ENCODE peak calls at places on chromosomes 13 and 19, in ten cellular contexts. S is HS-5; E is H54; I is C1 segment of cervical spinal cord; W is GM10248; D is osteocyte; O is NCI-H1092; R is fibroblast of lung; X is iris pigment epithelial cell; J is activated CD8-positive, alpha-beta memory T cell treated with anti-CD3 and anti-CD28 coated beads for 1 hour. A is an unnamed sample.

GRCh38 chr13:99353836-99354235 is 46.6 kb upstream of the GPR183 start:
- DNase-seq in S (no peak), E (no peak), I (no peak), W (no peak), D (no peak), O (no peak), R (peak), X (peak), J (no peak), A (no peak)

GRCh38 chr13:48624016-48624415 is 29.7 kb upstream of the CYSLTR2 start:
- DNase-seq in S (no peak), E (no peak), I (no peak), W (no peak), D (no peak), O (no peak), R (no peak), X (no peak), J (no peak), A (no peak)

GRCh38 chr19:21472507-21472906 is 32.9 kb upstream of the ZNF429 start:
- DNase-seq in S (no peak), E (no peak), I (no peak), W (no peak), D (no peak), O (no peak), R (no peak), X (no peak), J (no peak), A (no peak)

GRCh38 chr19:15091918-15092753 is 10.1 kb downstream of the OR1I1 start:
- DNase-seq in S (peak), E (no peak), I (no peak), W (peak), D (no peak), O (peak), R (peak), X (peak), J (no peak), A (no peak)

GRCh38 chr19:46495789-46496099 is at the start of gene PNMA8B:
- DNase-seq in S (no peak), E (no peak), I (peak), W (no peak), D (peak), O (peak), R (peak), X (peak), J (no peak), A (peak)

GRCh38 chr19:6088677-6089063 is 21.6 kb downstream of the RFX2 start:
- DNase-seq in S (no peak), E (no peak), I (no peak), W (no peak), D (no peak), O (no peak), R (peak), X (peak), J (no peak), A (no peak)

GRCh38 chr13:39451860-39452301 is 151.1 kb downstream of the LHFPL6 start:
- DNase-seq in S (no peak), E (no peak), I (no peak), W (no peak), D (no peak), O (peak), R (peak), X (peak), J (no peak), A (no peak)

GRCh38 chr19:8571006-8571411 is 6.2 kb downstream of the MYO1F start:
- DNase-seq in S (no peak), E (peak), I (no peak), W (no peak), D (no peak), O (no peak), R (peak), X (peak), J (peak), A (no peak)

GRCh38 chr19:53333071-53333465 is 481 bp upstream of the ZNF845 start:
- DNase-seq in S (no peak), E (peak), I (no peak), W (no peak), D (peak), O (no peak), R (peak), X (no peak), J (peak), A (no peak)

GRCh38 chr13:92297971-92298942 is 899.8 kb downstream of the GPC5 start:
- DNase-seq in S (no peak), E (no peak), I (no peak), W (no peak), D (no peak), O (no peak), R (no peak), X (no peak), J (no peak), A (no peak)

GRCh38 chr19:42531313-42531712 is 3.0 kb upstream of the CEACAM1 start:
- DNase-seq in S (no peak), E (no peak), I (no peak), W (no peak), D (peak), O (no peak), R (no peak), X (no peak), J (no peak), A (peak)

GRCh38 chr19:30781047-30781446 is 408.9 kb downstream of the ZNF536 start:
- DNase-seq in S (no peak), E (no peak), I (no peak), W (no peak), D (no peak), O (no peak), R (no peak), X (no peak), J (no peak), A (no peak)

GRCh38 chr13:81078048-81078447 is 737.1 kb upstream of the SPRY2 start:
- DNase-seq in S (no peak), E (no peak), I (no peak), W (no peak), D (no peak), O (no peak), R (no peak), X (no peak), J (no peak), A (no peak)

GRCh38 chr13:27860743-27861142 is 59.1 kb upstream of the PDX1 start:
- DNase-seq in S (no peak), E (no peak), I (no peak), W (no peak), D (no peak), O (no peak), R (no peak), X (no peak), J (no peak), A (no peak)

GRCh38 chr19:49949735-49950589 is 11.0 kb downstream of the SIGLEC11 start:
- DNase-seq in S (no peak), E (no peak), I (no peak), W (no peak), D (no peak), O (no peak), R (no peak), X (no peak), J (no peak), A (no peak)

GRCh38 chr19:51450730-51451307 is 7.4 kb downstream of the SIGLEC8 start:
- DNase-seq in S (no peak), E (no peak), I (no peak), W (no peak), D (no peak), O (no peak), R (no peak), X (no peak), J (no peak), A (no peak)

GRCh38 chr13:79837741-79838450 is 356.9 kb downstream of the NDFIP2 start:
- DNase-seq in S (peak), E (peak), I (no peak), W (no peak), D (no peak), O (no peak), R (peak), X (peak), J (no peak), A (no peak)

GRCh38 chr13:53150568-53150967 is 122.0 kb downstream of the OLFM4 start:
- DNase-seq in S (no peak), E (peak), I (no peak), W (no peak), D (no peak), O (no peak), R (no peak), X (no peak), J (no peak), A (no peak)

GRCh38 chr19:38557205-38557799 is 60.5 kb downstream of the MAP4K1 start:
- DNase-seq in S (no peak), E (no peak), I (no peak), W (peak), D (no peak), O (no peak), R (no peak), X (no peak), J (peak), A (no peak)

GRCh38 chr13:31441804-31442487 is 242.2 kb downstream of the B3GLCT start:
- DNase-seq in S (no peak), E (no peak), I (no peak), W (no peak), D (no peak), O (no peak), R (no peak), X (no peak), J (no peak), A (no peak)

GRCh38 chr19:56736571-56736970 is 65.0 kb upstream of the ZNF835 start:
- DNase-seq in S (no peak), E (no peak), I (no peak), W (no peak), D (no peak), O (no peak), R (no peak), X (no peak), J (no peak), A (no peak)

GRCh38 chr13:61294467-61295186 is 121.0 kb downstream of the PCDH20 start:
- DNase-seq in S (no peak), E (no peak), I (no peak), W (no peak), D (no peak), O (no peak), R (no peak), X (no peak), J (no peak), A (no peak)

GRCh38 chr19:10288662-10289166 is 1.0 kb upstream of the ICAM5 start:
- DNase-seq in S (peak), E (peak), I (no peak), W (peak), D (no peak), O (no peak), R (peak), X (peak), J (no peak), A (no peak)

GRCh38 chr19:33766623-33767022 is 30.0 kb upstream of the KCTD15 start:
- DNase-seq in S (no peak), E (no peak), I (no peak), W (no peak), D (no peak), O (no peak), R (no peak), X (no peak), J (no peak), A (no peak)

GRCh38 chr13:31530883-31531282 is 208.4 kb upstream of the RXFP2 start:
- DNase-seq in S (no peak), E (no peak), I (no peak), W (no peak), D (no peak), O (no peak), R (no peak), X (no peak), J (no peak), A (no peak)

GRCh38 chr19:17225051-17225450 is 975 bp upstream of the OCEL1 start:
- DNase-seq in S (no peak), E (no peak), I (no peak), W (no peak), D (no peak), O (no peak), R (no peak), X (no peak), J (no peak), A (no peak)

GRCh38 chr19:16022681-16023557 is 53.4 kb upstream of the TPM4 start:
- DNase-seq in S (no peak), E (no peak), I (no peak), W (no peak), D (no peak), O (no peak), R (no peak), X (no peak), J (no peak), A (no peak)